ENCODE peak calls at places on chromosome 1, in four cellular contexts. X is neuronal stem cell, D is mammary epithelial cell, Z is H1. I is an unnamed sample.

GRCh38 chr1:215845224-215845902 is 278.3 kb downstream of the KCTD3 start:
- DNase-seq in X (no peak), D (peak; percentile 32), Z (no peak), I (no peak)

GRCh38 chr1:245986404-245987221 is 520.5 kb downstream of the SMYD3 start:
- DNase-seq in X (no peak), D (peak; percentile 72), Z (no peak), I (no peak)

GRCh38 chr1:192067360-192067759 is 90.9 kb upstream of the RGS18 start:
- DNase-seq in X (no peak), D (no peak), Z (no peak), I (no peak)

GRCh38 chr1:148372731-148373130 is 110.4 kb downstream of the PPIAL4G start:
- DNase-seq in X (no peak), D (peak; percentile 41), Z (no peak), I (no peak)

GRCh38 chr1:229018674-229019295 is 252.1 kb upstream of the RAB4A start:
- DNase-seq in X (no peak), D (no peak), Z (no peak), I (no peak)

GRCh38 chr1:153447498-153448170 is 12.8 kb downstream of the S100A7 start:
- DNase-seq in X (no peak), D (peak; percentile 52), Z (no peak), I (no peak)

GRCh38 chr1:23394176-23394575 is 24.5 kb upstream of the ZNF436 start:
- DNase-seq in X (no peak), D (no peak), Z (no peak), I (no peak)

GRCh38 chr1:18057643-18058042 is 50.0 kb upstream of the IGSF21 start:
- DNase-seq in X (no peak), D (no peak), Z (no peak), I (no peak)

GRCh38 chr1:168609133-168609715 is 32.8 kb downstream of the XCL1 start:
- DNase-seq in X (no peak), D (no peak), Z (peak; percentile 52), I (no peak)

GRCh38 chr1:200386416-200386815 is 23.4 kb downstream of the ZNF281 start:
- DNase-seq in X (no peak), D (no peak), Z (no peak), I (no peak)

GRCh38 chr1:38539931-38540330 is 319.6 kb downstream of the RRAGC start:
- DNase-seq in X (no peak), D (no peak), Z (no peak), I (no peak)

GRCh38 chr1:1208713-1209433 is 2.5 kb upstream of the TNFRSF18 start:
- DNase-seq in X (no peak), D (no peak), Z (no peak), I (no peak)

GRCh38 chr1:205504311-205505075 is at the start of gene CDK18:
- DNase-seq in X (peak; percentile 49), D (peak; percentile 85), Z (peak; percentile 85), I (peak; percentile 76)

GRCh38 chr1:35222322-35223108 is 29.6 kb upstream of the SFPQ start:
- DNase-seq in X (no peak), D (no peak), Z (no peak), I (no peak)

GRCh38 chr1:72851597-72851996 is 569.3 kb upstream of the NEGR1 start:
- DNase-seq in X (no peak), D (no peak), Z (no peak), I (no peak)

GRCh38 chr1:226405411-226405988 is 2.4 kb downstream of the PARP1 start:
- DNase-seq in X (no peak), D (no peak), Z (peak; percentile 59), I (no peak)

GRCh38 chr1:201566529-201566823 is 27.5 kb downstream of the NAV1 start:
- DNase-seq in X (no peak), D (no peak), Z (no peak), I (no peak)

GRCh38 chr1:198700396-198700795 is 61.6 kb downstream of the PTPRC start:
- DNase-seq in X (no peak), D (no peak), Z (no peak), I (no peak)

GRCh38 chr1:52706941-52707926 is 9.1 kb upstream of the COA7 start:
- DNase-seq in X (no peak), D (no peak), Z (no peak), I (no peak)

GRCh38 chr1:162987866-162988265 is 81.3 kb upstream of the RGS4 start:
- DNase-seq in X (no peak), D (peak; percentile 93), Z (no peak), I (peak; percentile 66)

GRCh38 chr1:43651922-43652321 is 2.0 kb downstream of the KDM4A start:
- DNase-seq in X (no peak), D (no peak), Z (no peak), I (no peak)
- H3K4me3 ChIP-seq in X (no peak overlapping the region), D (peak overlapping the region; percentile 75), Z (peak overlapping the region; percentile 73), I (peak overlapping the region; percentile 89)

GRCh38 chr1:45512641-45513054 is 9.0 kb downstream of the PRDX1 start:
- DNase-seq in X (peak; percentile 54), D (peak; percentile 48), Z (peak; percentile 68), I (no peak)

GRCh38 chr1:45510036-45510971 is 10.2 kb downstream of the MMACHC start:
- DNase-seq in X (no peak), D (no peak), Z (no peak), I (no peak)

GRCh38 chr1:45507893-45508292 is 7.8 kb downstream of the MMACHC start:
- DNase-seq in X (no peak), D (no peak), Z (no peak), I (no peak)

GRCh38 chr1:45508295-45509151 is 8.4 kb downstream of the MMACHC start:
- DNase-seq in X (no peak), D (no peak), Z (peak; percentile 57), I (no peak)

DNA sequence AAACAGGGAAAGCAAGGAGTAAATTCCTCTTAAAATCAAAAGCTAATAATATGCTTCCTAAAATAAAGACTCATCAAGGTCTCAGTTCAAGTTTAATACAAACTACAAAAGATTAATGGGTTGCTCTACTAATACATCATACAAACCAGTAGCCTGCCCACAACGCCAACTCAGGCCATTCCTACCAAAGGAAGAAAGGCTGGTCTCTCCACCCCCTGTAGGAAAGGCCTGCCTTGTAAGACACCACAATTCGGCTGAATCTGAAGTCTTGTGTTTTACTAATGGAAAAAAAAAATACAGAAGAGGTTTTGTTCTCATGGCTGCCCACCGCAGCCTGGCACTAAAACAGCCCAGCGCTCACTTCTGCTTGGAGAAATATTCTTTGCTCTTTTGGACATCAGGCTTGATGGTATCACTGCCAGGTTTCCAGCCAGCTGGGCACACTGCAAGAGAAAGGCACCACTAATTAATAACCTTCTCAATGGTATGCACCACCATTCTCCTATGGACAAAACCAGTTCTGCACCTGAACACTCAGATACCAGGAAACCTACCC is 10.6 kb downstream of the PRDX1 start:
- DNase-seq in X (no peak), D (no peak), Z (no peak), I (no peak)
- H3K36me3 ChIP-seq in X (peaks cover 50% of the 10 kb centered on the region), D (peaks cover 31% of the 10 kb centered on the region), Z (peaks cover 72% of the 10 kb centered on the region), I (peaks cover 40% of the 10 kb centered on the region)

GRCh38 chr1:47298025-47298699 is 15.8 kb downstream of the STIL start:
- DNase-seq in X (no peak), D (no peak), Z (no peak), I (no peak)
- H3K4me2 ChIP-seq in X (no peak overlapping the region), D (no peak overlapping the region), Z (no peak overlapping the region), I (no peak overlapping the region)

DNA sequence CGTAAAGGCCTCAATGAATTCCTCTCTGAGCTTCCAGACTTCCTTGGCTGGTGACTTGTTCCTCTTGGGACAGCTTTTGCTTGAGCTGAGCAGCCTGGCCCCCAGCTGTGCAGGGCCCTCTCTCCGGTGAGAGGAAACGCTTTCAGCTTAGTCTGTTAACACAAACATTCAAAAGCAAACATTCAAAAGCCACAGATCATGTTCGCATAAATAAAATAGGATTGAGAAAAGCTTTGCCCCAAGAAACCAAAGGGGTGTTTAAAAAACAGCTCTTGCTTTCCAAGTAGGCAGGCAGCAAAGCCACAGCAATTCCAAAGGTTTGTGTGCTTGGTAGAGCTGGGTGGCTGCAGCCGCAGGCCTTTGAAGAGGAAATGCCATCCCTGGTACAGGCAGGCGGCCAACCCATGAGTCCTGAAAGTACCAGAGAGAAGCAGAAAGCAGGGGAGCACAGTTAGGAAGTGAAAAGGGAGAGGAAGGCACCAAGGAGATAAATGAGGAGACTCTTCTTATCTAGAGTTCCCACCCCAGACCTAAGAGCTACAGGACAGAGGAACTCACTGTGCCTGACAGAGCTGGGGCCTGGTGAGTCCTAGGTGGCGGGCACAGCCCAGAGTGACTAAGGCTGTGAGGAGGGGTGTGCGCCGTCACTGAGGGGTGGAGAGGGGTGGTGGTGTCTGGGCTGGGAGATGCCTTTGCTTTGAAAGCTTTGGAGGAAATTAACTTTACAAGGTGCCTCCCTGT is 48.4 kb downstream of the CCN1 start:
- DNase-seq in X (no peak), D (peak; percentile 49), Z (no peak), I (no peak)
- H3K4me3 ChIP-seq in X (no peak overlapping the region), D (no peak overlapping the region), Z (no peak overlapping the region), I (no peak overlapping the region)

GRCh38 chr1:11790101-11790879 is 15.5 kb downstream of the MTHFR start:
- DNase-seq in X (no peak), D (no peak), Z (no peak), I (no peak)
- H3K36me3 ChIP-seq in X (peaks cover 10% of the 10 kb centered on the region), D (no peaks in the 10 kb centered on the region), Z (peaks cover 15% of the 10 kb centered on the region), I (no peaks in the 10 kb centered on the region)

DNA sequence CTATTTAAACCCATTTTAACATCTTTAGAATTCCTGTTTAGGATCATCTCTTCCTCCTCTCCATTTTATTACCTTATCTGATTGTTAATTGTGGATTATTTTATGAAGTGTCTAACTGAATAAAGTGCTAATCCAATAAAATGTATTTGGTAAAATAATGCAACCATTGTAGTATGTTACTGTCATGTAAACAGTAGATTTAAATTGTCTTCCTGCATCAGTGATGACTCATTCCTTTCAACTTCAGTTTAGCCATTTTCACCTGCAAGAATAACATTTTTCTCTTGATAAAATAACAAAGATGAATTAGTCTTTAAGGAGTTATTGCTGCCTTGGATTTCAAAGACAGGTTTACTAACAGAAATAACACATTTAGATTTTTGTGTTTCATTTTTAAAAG is 5.4 kb downstream of the PPP2R5A start:
- DNase-seq in X (no peak), D (no peak), Z (no peak), I (no peak)
- H3K4me2 ChIP-seq in X (no peak overlapping the region), D (no peak overlapping the region), Z (no peak overlapping the region), I (no peak overlapping the region)

I was measured in keratinocyte.